ENCODE peak calls at places on chromosomes 7 and 10, in nine cellular contexts. P, Z, K, Y, D, T, R, H and W are unnamed samples. For H3K9me3, the result is how much of the 10 kb centered on the place peaks cover.

GRCh38 chr7:51141451-51141971 is 175.1 kb downstream of the COBL start:
- DNase-seq in P (no peak), Z (peak), K (no peak), Y (peak), D (peak), T (no peak), R (peak), H (peak), W (no peak)

GRCh38 chr10:22325272-22325947 is 4.5 kb downstream of the BMI1 start:
- DNase-seq in P (no peak), Z (peak), K (peak), Y (peak), D (peak), T (no peak), R (peak), H (peak), W (no peak)

GRCh38 chr10:45008524-45009161 is 7.9 kb downstream of the ZNF22 start:
- DNase-seq in P (peak), Z (peak), K (no peak), Y (peak), D (peak), T (no peak), R (peak), H (peak), W (peak)

GRCh38 chr10:89513206-89513605 is 22.2 kb downstream of the SLC16A12 start:
- DNase-seq in P (no peak), Z (no peak), K (no peak), Y (no peak), D (no peak), T (no peak), R (no peak), H (no peak), W (no peak)

GRCh38 chr7:74622228-74622749 is 35.2 kb upstream of the GTF2I start:
- DNase-seq in P (no peak), Z (no peak), K (no peak), Y (no peak), D (no peak), T (no peak), R (no peak), H (no peak), W (no peak)

GRCh38 chr10:44398747-44399477 is 14.0 kb upstream of the CXCL12 start:
- DNase-seq in P (no peak), Z (no peak), K (no peak), Y (no peak), D (no peak), T (no peak), R (no peak), H (no peak), W (no peak)

GRCh38 chr7:23183279-23184012 is 1.6 kb downstream of the NUP42 start:
- DNase-seq in P (peak), Z (no peak), K (no peak), Y (no peak), D (no peak), T (no peak), R (no peak), H (no peak), W (no peak)

GRCh38 chr10:86401588-86402282 is 35.1 kb upstream of the GRID1 start:
- DNase-seq in P (no peak), Z (peak), K (peak), Y (no peak), D (peak), T (no peak), R (no peak), H (peak), W (no peak)

GRCh38 chr10:28676297-28676967 is 889 bp upstream of the BAMBI start:
- DNase-seq in P (no peak), Z (peak), K (no peak), Y (no peak), D (peak), T (no peak), R (no peak), H (peak), W (peak)

GRCh38 chr7:140060243-140060630 is 2.5 kb downstream of the PARP12 start:
- DNase-seq in P (no peak), Z (no peak), K (no peak), Y (no peak), D (no peak), T (no peak), R (peak), H (no peak), W (no peak)

GRCh38 chr10:29011511-29011910 is 277.4 kb upstream of the LYZL1 start:
- DNase-seq in P (no peak), Z (no peak), K (no peak), Y (no peak), D (no peak), T (no peak), R (peak), H (peak), W (no peak)

GRCh38 chr10:61398730-61399129 is 54.5 kb downstream of the TMEM26 start:
- DNase-seq in P (no peak), Z (no peak), K (no peak), Y (no peak), D (no peak), T (no peak), R (peak), H (no peak), W (no peak)

GRCh38 chr10:78179886-78180285 is 146.2 kb downstream of the RPS24 start:
- DNase-seq in P (no peak), Z (no peak), K (no peak), Y (no peak), D (no peak), T (no peak), R (no peak), H (no peak), W (no peak)
- H3K9me3 ChIP-seq in P (under half), Z (under half), K (under half), Y (under half), D (under half), T (under half), R (under half), H (under half), W (under half)

GRCh38 chr10:125038637-125039036 is 96.7 kb downstream of the ZRANB1 start:
- DNase-seq in P (no peak), Z (no peak), K (no peak), Y (peak), D (peak), T (no peak), R (no peak), H (no peak), W (no peak)
- TF ChIP-seq CTCF in P (peak), Z (no peak), K (peak), Y (no peak), D (no peak), T (peak), R (no peak), H (peak), W (peak)

DNA sequence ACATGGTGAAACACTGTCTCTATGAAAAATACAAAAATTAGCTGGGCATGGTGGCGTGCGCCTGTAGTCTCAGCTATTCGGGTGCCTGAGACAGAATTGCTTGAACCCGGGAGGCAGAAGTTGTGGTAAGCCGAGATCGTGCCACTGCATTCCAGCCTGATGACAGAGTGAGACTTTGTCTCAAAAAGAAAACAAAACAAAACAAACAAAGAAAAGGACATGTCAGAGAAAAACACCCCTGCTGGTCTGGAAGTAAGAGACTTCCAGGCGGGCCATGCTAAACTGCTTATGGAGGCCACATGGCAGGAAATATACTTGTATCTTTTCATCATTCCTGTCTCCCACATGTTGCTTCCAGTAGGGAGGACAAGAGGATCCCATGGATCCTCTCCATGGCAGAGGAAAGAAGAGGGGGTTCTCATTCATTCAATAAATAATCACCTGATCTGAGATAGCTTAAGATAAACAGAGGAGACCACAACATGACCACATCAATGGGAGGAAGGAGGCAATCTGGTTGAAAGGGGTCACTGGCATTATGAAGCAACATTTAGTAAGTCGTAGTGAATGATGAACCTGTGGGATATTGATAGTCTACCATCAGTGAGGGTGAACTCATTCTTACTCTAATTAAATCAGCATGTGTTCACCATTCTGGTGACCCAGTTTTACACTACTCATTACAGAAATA is 60.5 kb upstream of the ZNF138 start:
- DNase-seq in P (no peak), Z (no peak), K (no peak), Y (no peak), D (no peak), T (no peak), R (no peak), H (no peak), W (no peak)
- H3K9me3 ChIP-seq in P (under half), Z (under half), K (under half), Y (under half), D (under half), T (under half), R (under half), H (under half), W (under half)

DNA sequence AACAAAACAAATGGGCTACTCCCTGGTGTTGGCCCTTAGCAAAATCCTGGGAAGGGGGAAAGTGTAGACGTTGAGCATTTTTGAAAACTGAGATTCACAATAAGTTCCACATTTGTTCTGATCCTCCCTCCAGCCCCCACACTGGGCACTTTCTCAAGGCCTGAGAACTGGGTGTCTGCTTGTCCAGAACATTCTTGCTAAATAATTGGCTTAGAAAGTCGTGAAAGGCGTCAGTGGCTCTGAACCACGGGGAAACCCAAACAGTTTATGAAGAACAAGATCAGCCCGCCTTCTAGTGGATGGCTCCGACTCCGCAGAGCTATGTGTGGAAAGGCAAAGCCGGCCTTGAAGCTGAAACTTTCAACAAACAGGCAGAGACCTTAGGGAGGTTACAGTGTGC is 370.1 kb downstream of the PRPF18 start:
- DNase-seq in P (no peak), Z (no peak), K (no peak), Y (peak), D (peak), T (peak), R (no peak), H (peak), W (no peak)
- TF ChIP-seq CTCF in P (no peak), Z (no peak), K (peak), Y (no peak), D (no peak), T (peak), R (peak), H (peak), W (no peak)

DNA sequence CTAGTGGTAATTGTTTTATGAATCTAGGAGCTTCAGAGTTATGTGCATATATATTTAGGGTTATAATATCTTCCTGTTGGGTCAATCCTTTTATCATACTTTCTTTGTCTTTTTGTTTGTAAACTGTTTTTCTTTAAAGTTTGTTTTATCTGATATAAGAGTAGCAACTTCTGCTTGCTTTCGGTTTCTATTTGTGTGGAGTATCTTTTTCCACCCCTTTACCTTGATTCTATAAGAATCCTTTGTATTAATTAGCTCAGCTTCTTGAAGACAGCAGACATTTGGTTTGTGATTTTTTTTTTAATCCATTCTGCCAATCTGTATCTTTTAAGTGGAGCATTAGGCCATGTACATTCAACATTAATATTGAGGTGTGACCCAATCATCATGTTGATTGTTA is 9.3 kb downstream of the CASP7 start:
- DNase-seq in P (no peak), Z (no peak), K (no peak), Y (no peak), D (no peak), T (no peak), R (no peak), H (no peak), W (no peak)
- H3K9me3 ChIP-seq in P (under half), Z (under half), K (under half), Y (under half), D (under half), T (under half), R (under half), H (under half), W (under half)

GRCh38 chr10:127553431-127553830 is 4.3 kb downstream of the NPS start:
- DNase-seq in P (no peak), Z (no peak), K (no peak), Y (no peak), D (no peak), T (no peak), R (no peak), H (no peak), W (no peak)
- TF ChIP-seq CTCF in P (no peak), Z (no peak), K (no peak), Y (no peak), D (no peak), T (no peak), R (no peak), H (no peak), W (no peak)

GRCh38 chr7:57361406-57361805 is 88.6 kb upstream of the ZNF716 start:
- DNase-seq in P (no peak), Z (no peak), K (no peak), Y (no peak), D (no peak), T (no peak), R (no peak), H (no peak), W (no peak)
- H3K9me3 ChIP-seq in P (under half), Z (under half), K (under half), Y (under half), D (under half), T (under half), R (under half), H (under half), W (under half)

GRCh38 chr10:35639021-35639521 is 3.0 kb downstream of the FZD8 start:
- DNase-seq in P (no peak), Z (peak), K (no peak), Y (no peak), D (no peak), T (no peak), R (no peak), H (no peak), W (no peak)

GRCh38 chr10:35640951-35641429 is 1.1 kb downstream of the FZD8 start:
- DNase-seq in P (no peak), Z (peak), K (peak), Y (peak), D (peak), T (no peak), R (peak), H (peak), W (peak)

GRCh38 chr10:35639651-35640311 is 2.3 kb downstream of the FZD8 start:
- DNase-seq in P (no peak), Z (peak), K (peak), Y (peak), D (peak), T (no peak), R (peak), H (peak), W (peak)

GRCh38 chr10:35641430-35642015 is 573 bp downstream of the FZD8 start:
- DNase-seq in P (no peak), Z (peak), K (no peak), Y (no peak), D (no peak), T (no peak), R (peak), H (peak), W (no peak)

GRCh38 chr10:35640474-35640873 is 1.6 kb downstream of the FZD8 start:
- DNase-seq in P (no peak), Z (peak), K (peak), Y (peak), D (peak), T (peak), R (peak), H (peak), W (peak)
- TF ChIP-seq CTCF in P (peak), Z (peak), K (peak), Y (peak), D (peak), T (peak), R (peak), H (peak), W (peak)

GRCh38 chr10:108801220-108801619 is 1122.1 kb downstream of the XPNPEP1 start:
- DNase-seq in P (no peak), Z (no peak), K (no peak), Y (no peak), D (no peak), T (no peak), R (no peak), H (no peak), W (no peak)
- H3K9me3 ChIP-seq in P (under half), Z (under half), K (under half), Y (under half), D (under half), T (under half), R (under half), H (under half), W (under half)

GRCh38 chr7:47611045-47611511 is 29.2 kb upstream of the TNS3 start:
- DNase-seq in P (no peak), Z (no peak), K (peak), Y (peak), D (peak), T (no peak), R (no peak), H (no peak), W (no peak)
- TF ChIP-seq CTCF in P (no peak), Z (no peak), K (peak), Y (no peak), D (no peak), T (no peak), R (no peak), H (no peak), W (no peak)